ENCODE peak calls at places on chromosomes 5 and 9, in four cellular contexts. Z, J, T and A are unnamed samples.

GRCh38 chr9:8486095-8486494 is 686.5 kb upstream of the DMAC1 start:
- DNase-seq in Z (no peak), J (no peak), T (peak), A (no peak)

GRCh38 chr5:121408778-121409177 is 442.9 kb upstream of the FTMT start:
- DNase-seq in Z (no peak), J (no peak), T (no peak), A (no peak)

GRCh38 chr5:58090704-58091103 is 369.2 kb downstream of the PLK2 start:
- DNase-seq in Z (no peak), J (no peak), T (no peak), A (no peak)

GRCh38 chr5:91244380-91245073 is 138.6 kb downstream of the ARRDC3 start:
- DNase-seq in Z (no peak), J (no peak), T (no peak), A (no peak)

GRCh38 chr5:135013947-135014570 is 20.0 kb downstream of the PITX1 start:
- DNase-seq in Z (peak), J (no peak), T (no peak), A (no peak)

GRCh38 chr5:107121793-107122519 is 548.8 kb downstream of the EFNA5 start:
- DNase-seq in Z (no peak), J (no peak), T (no peak), A (no peak)

GRCh38 chr9:28805197-28805596 is 1231.9 kb upstream of the C9orf72 start:
- DNase-seq in Z (no peak), J (no peak), T (no peak), A (no peak)

GRCh38 chr5:149838881-149839739 is 105.5 kb downstream of the PDE6A start:
- DNase-seq in Z (peak), J (no peak), T (no peak), A (no peak)